ENCODE peak calls at places on chromosomes 5 and 9, in six cellular contexts. One of them, this sample, is unnamed.

GRCh38 chr5:68245325-68245724 is 29.8 kb downstream of the PIK3R1 start:
- DNase-seq in H1: no peak
- DNase-seq in IMR-90: peak
- DNase-seq in mesendoderm: no peak
- DNase-seq in trophoblast cell: no peak
- DNase-seq in mesenchymal stem cell: peak
- DNase-seq in this sample: peak

GRCh38 chr9:136564379-136564988 is 18.6 kb upstream of the NOTCH1 start:
- DNase-seq in H1: no peak
- DNase-seq in IMR-90: peak
- DNase-seq in mesendoderm: peak
- DNase-seq in trophoblast cell: peak
- DNase-seq in mesenchymal stem cell: peak
- DNase-seq in this sample: no peak

GRCh38 chr5:113505181-113505580 is 8.3 kb upstream of the YTHDC2 start:
- DNase-seq in H1: no peak
- DNase-seq in IMR-90: peak
- DNase-seq in mesendoderm: no peak
- DNase-seq in trophoblast cell: peak
- DNase-seq in mesenchymal stem cell: peak
- DNase-seq in this sample: no peak

GRCh38 chr5:68122439-68122906 is 93.1 kb upstream of the PIK3R1 start:
- DNase-seq in H1: no peak
- DNase-seq in IMR-90: no peak
- DNase-seq in mesendoderm: no peak
- DNase-seq in trophoblast cell: no peak
- DNase-seq in mesenchymal stem cell: no peak
- DNase-seq in this sample: no peak

GRCh38 chr9:114428466-114428865 is 40.7 kb upstream of the AKNA start:
- DNase-seq in H1: no peak
- DNase-seq in IMR-90: no peak
- DNase-seq in mesendoderm: no peak
- DNase-seq in trophoblast cell: no peak
- DNase-seq in mesenchymal stem cell: no peak
- DNase-seq in this sample: no peak

GRCh38 chr5:28926422-28926821 is 1888.0 kb upstream of the CDH9 start:
- DNase-seq in H1: no peak
- DNase-seq in IMR-90: no peak
- DNase-seq in mesendoderm: no peak
- DNase-seq in trophoblast cell: no peak
- DNase-seq in mesenchymal stem cell: no peak
- DNase-seq in this sample: no peak

GRCh38 chr5:62569466-62569865 is 9.2 kb upstream of the LRRC70 start:
- DNase-seq in H1: no peak
- DNase-seq in IMR-90: no peak
- DNase-seq in mesendoderm: no peak
- DNase-seq in trophoblast cell: no peak
- DNase-seq in mesenchymal stem cell: no peak
- DNase-seq in this sample: no peak

GRCh38 chr9:97811534-97812246 is 41.3 kb upstream of the FOXE1 start:
- DNase-seq in H1: no peak
- DNase-seq in IMR-90: peak
- DNase-seq in mesendoderm: no peak
- DNase-seq in trophoblast cell: no peak
- DNase-seq in mesenchymal stem cell: peak
- DNase-seq in this sample: no peak

GRCh38 chr9:116087751-116088194 is 65.8 kb upstream of the PAPPA start:
- DNase-seq in H1: no peak
- DNase-seq in IMR-90: peak
- DNase-seq in mesendoderm: peak
- DNase-seq in trophoblast cell: no peak
- DNase-seq in mesenchymal stem cell: peak
- DNase-seq in this sample: no peak

GRCh38 chr5:53694520-53695022 is 134.1 kb downstream of the NDUFS4 start:
- DNase-seq in H1: no peak
- DNase-seq in IMR-90: no peak
- DNase-seq in mesendoderm: no peak
- DNase-seq in trophoblast cell: no peak
- DNase-seq in mesenchymal stem cell: no peak
- DNase-seq in this sample: no peak

GRCh38 chr5:133082128-133082527 is 30.3 kb downstream of the HSPA4 start:
- DNase-seq in H1: no peak
- DNase-seq in IMR-90: peak
- DNase-seq in mesendoderm: no peak
- DNase-seq in trophoblast cell: no peak
- DNase-seq in mesenchymal stem cell: no peak
- DNase-seq in this sample: no peak

GRCh38 chr5:133091034-133091433 is 39.2 kb downstream of the HSPA4 start:
- DNase-seq in H1: no peak
- DNase-seq in IMR-90: no peak
- DNase-seq in mesendoderm: no peak
- DNase-seq in trophoblast cell: no peak
- DNase-seq in mesenchymal stem cell: no peak
- DNase-seq in this sample: no peak

GRCh38 chr5:133086366-133086875 is 34.6 kb downstream of the HSPA4 start:
- DNase-seq in H1: no peak
- DNase-seq in IMR-90: no peak
- DNase-seq in mesendoderm: no peak
- DNase-seq in trophoblast cell: no peak
- DNase-seq in mesenchymal stem cell: no peak
- DNase-seq in this sample: no peak

GRCh38 chr5:133083901-133084300 is 32.1 kb downstream of the HSPA4 start:
- DNase-seq in H1: no peak
- DNase-seq in IMR-90: peak
- DNase-seq in mesendoderm: no peak
- DNase-seq in trophoblast cell: no peak
- DNase-seq in mesenchymal stem cell: no peak
- DNase-seq in this sample: no peak

GRCh38 chr5:133088064-133088463 is 36.3 kb downstream of the HSPA4 start:
- DNase-seq in H1: no peak
- DNase-seq in IMR-90: no peak
- DNase-seq in mesendoderm: no peak
- DNase-seq in trophoblast cell: no peak
- DNase-seq in mesenchymal stem cell: no peak
- DNase-seq in this sample: no peak
- H2BK120ac ChIP-seq in H1: no peak
- H2BK120ac ChIP-seq in IMR-90: no peak
- H2BK120ac ChIP-seq in mesendoderm: no peak
- H2BK120ac ChIP-seq in trophoblast cell: no peak
- H2BK120ac ChIP-seq in mesenchymal stem cell: no peak
- H2BK120ac ChIP-seq in this sample: no peak

GRCh38 chr5:91383027-91383955 is at the start of gene ARRDC3:
- DNase-seq in H1: peak
- DNase-seq in IMR-90: peak
- DNase-seq in mesendoderm: peak
- DNase-seq in trophoblast cell: peak
- DNase-seq in mesenchymal stem cell: peak
- DNase-seq in this sample: peak
- H2BK120ac ChIP-seq in H1: peak
- H2BK120ac ChIP-seq in IMR-90: peak
- H2BK120ac ChIP-seq in mesendoderm: no peak
- H2BK120ac ChIP-seq in trophoblast cell: peak
- H2BK120ac ChIP-seq in mesenchymal stem cell: peak
- H2BK120ac ChIP-seq in this sample: no peak

GRCh38 chr9:123176949-123177348 is 91.4 kb downstream of the STRBP start:
- DNase-seq in H1: no peak
- DNase-seq in IMR-90: no peak
- DNase-seq in mesendoderm: no peak
- DNase-seq in trophoblast cell: no peak
- DNase-seq in mesenchymal stem cell: no peak
- DNase-seq in this sample: no peak

GRCh38 chr9:123174887-123175518 is 93.4 kb downstream of the STRBP start:
- DNase-seq in H1: peak
- DNase-seq in IMR-90: no peak
- DNase-seq in mesendoderm: no peak
- DNase-seq in trophoblast cell: no peak
- DNase-seq in mesenchymal stem cell: no peak
- DNase-seq in this sample: no peak

GRCh38 chr9:123176230-123176629 is 92.2 kb downstream of the STRBP start:
- DNase-seq in H1: no peak
- DNase-seq in IMR-90: peak
- DNase-seq in mesendoderm: no peak
- DNase-seq in trophoblast cell: no peak
- DNase-seq in mesenchymal stem cell: peak
- DNase-seq in this sample: no peak

GRCh38 chr9:123169926-123170325 is 98.5 kb downstream of the STRBP start:
- DNase-seq in H1: no peak
- DNase-seq in IMR-90: no peak
- DNase-seq in mesendoderm: no peak
- DNase-seq in trophoblast cell: no peak
- DNase-seq in mesenchymal stem cell: no peak
- DNase-seq in this sample: no peak

GRCh38 chr9:123174079-123174478 is 94.3 kb downstream of the STRBP start:
- DNase-seq in H1: no peak
- DNase-seq in IMR-90: no peak
- DNase-seq in mesendoderm: no peak
- DNase-seq in trophoblast cell: no peak
- DNase-seq in mesenchymal stem cell: no peak
- DNase-seq in this sample: no peak
- H2BK120ac ChIP-seq in H1: no peak
- H2BK120ac ChIP-seq in IMR-90: no peak
- H2BK120ac ChIP-seq in mesendoderm: no peak
- H2BK120ac ChIP-seq in trophoblast cell: no peak
- H2BK120ac ChIP-seq in mesenchymal stem cell: no peak
- H2BK120ac ChIP-seq in this sample: no peak

GRCh38 chr5:122129332-122129731 is at the start of gene ZNF474:
- DNase-seq in H1: peak
- DNase-seq in IMR-90: peak
- DNase-seq in mesendoderm: peak
- DNase-seq in trophoblast cell: peak
- DNase-seq in mesenchymal stem cell: peak
- DNase-seq in this sample: peak
- H2BK120ac ChIP-seq in H1: no peak
- H2BK120ac ChIP-seq in IMR-90: peak
- H2BK120ac ChIP-seq in mesendoderm: no peak
- H2BK120ac ChIP-seq in trophoblast cell: peak
- H2BK120ac ChIP-seq in mesenchymal stem cell: no peak
- H2BK120ac ChIP-seq in this sample: no peak